ENCODE peak calls at places on chromosomes 4 and X, in six cellular contexts. I, H, V, D, B and F are unnamed samples.

GRCh38 chrX:74318672-74319071 is 14.7 kb downstream of the ZCCHC13 start:
- DNase-seq in I (no peak), H (no peak), V (no peak), D (no peak), B (no peak), F (no peak)

GRCh38 chr4:94504545-94504944 is 52.8 kb downstream of the PDLIM5 start:
- DNase-seq in I (no peak), H (peak), V (peak), D (no peak), B (no peak), F (no peak)

GRCh38 chr4:180665994-180666818 is 1577.0 kb upstream of the TENM3 start:
- DNase-seq in I (peak), H (peak), V (peak), D (peak), B (no peak), F (peak)

GRCh38 chr4:95362906-95363578 is 185.7 kb downstream of the UNC5C start:
- DNase-seq in I (peak), H (peak), V (peak), D (peak), B (peak), F (no peak)

GRCh38 chr4:155629183-155629825 is 37.3 kb upstream of the GUCY1A1 start:
- DNase-seq in I (no peak), H (peak), V (peak), D (no peak), B (no peak), F (no peak)

GRCh38 chr4:16055937-16056336 is 27.9 kb downstream of the PROM1 start:
- DNase-seq in I (no peak), H (no peak), V (no peak), D (no peak), B (no peak), F (no peak)

GRCh38 chr4:73682508-73682907 is 57.9 kb upstream of the CXCL8 start:
- DNase-seq in I (no peak), H (no peak), V (no peak), D (no peak), B (no peak), F (no peak)

GRCh38 chr4:57989430-57989829 is 879.2 kb upstream of the IGFBP7 start:
- DNase-seq in I (no peak), H (no peak), V (no peak), D (peak), B (no peak), F (no peak)

GRCh38 chr4:60913026-60913425 is 287.1 kb upstream of the ADGRL3 start:
- DNase-seq in I (no peak), H (no peak), V (peak), D (no peak), B (no peak), F (no peak)

GRCh38 chr4:16909245-16909644 is 10.8 kb upstream of the LDB2 start:
- DNase-seq in I (no peak), H (no peak), V (no peak), D (no peak), B (no peak), F (no peak)

GRCh38 chr4:53734584-53735363 is 143.5 kb upstream of the LNX1 start:
- DNase-seq in I (no peak), H (peak), V (peak), D (no peak), B (no peak), F (no peak)

GRCh38 chr4:41410049-41410448 is 127.9 kb upstream of the LIMCH1 start:
- DNase-seq in I (no peak), H (peak), V (peak), D (no peak), B (no peak), F (no peak)

GRCh38 chr4:152594981-152595916 is 59.4 kb upstream of the FBXW7 start:
- DNase-seq in I (no peak), H (no peak), V (no peak), D (no peak), B (peak), F (no peak)

GRCh38 chrX:10769165-10769564 is 148.8 kb upstream of the MID1 start:
- DNase-seq in I (no peak), H (peak), V (peak), D (peak), B (no peak), F (peak)

GRCh38 chrX:10773318-10773717 is 152.9 kb upstream of the MID1 start:
- DNase-seq in I (no peak), H (no peak), V (no peak), D (no peak), B (no peak), F (no peak)

GRCh38 chrX:10769696-10770619 is 149.6 kb upstream of the MID1 start:
- DNase-seq in I (no peak), H (peak), V (peak), D (peak), B (no peak), F (peak)
- H2BK15ac ChIP-seq in I (no peak), H (peak), V (no peak), D (no peak), B (no peak), F (no peak)

GRCh38 chr4:71771613-71772012 is 12.3 kb downstream of the GC start:
- DNase-seq in I (no peak), H (no peak), V (no peak), D (no peak), B (no peak), F (no peak)

GRCh38 chr4:71774136-71774535 is 9.7 kb downstream of the GC start:
- DNase-seq in I (no peak), H (no peak), V (no peak), D (no peak), B (no peak), F (no peak)

GRCh38 chr4:71773004-71773403 is 10.9 kb downstream of the GC start:
- DNase-seq in I (no peak), H (no peak), V (no peak), D (no peak), B (no peak), F (no peak)

GRCh38 chr4:71775449-71775848 is 8.4 kb downstream of the GC start:
- DNase-seq in I (no peak), H (no peak), V (no peak), D (no peak), B (no peak), F (no peak)

DNA sequence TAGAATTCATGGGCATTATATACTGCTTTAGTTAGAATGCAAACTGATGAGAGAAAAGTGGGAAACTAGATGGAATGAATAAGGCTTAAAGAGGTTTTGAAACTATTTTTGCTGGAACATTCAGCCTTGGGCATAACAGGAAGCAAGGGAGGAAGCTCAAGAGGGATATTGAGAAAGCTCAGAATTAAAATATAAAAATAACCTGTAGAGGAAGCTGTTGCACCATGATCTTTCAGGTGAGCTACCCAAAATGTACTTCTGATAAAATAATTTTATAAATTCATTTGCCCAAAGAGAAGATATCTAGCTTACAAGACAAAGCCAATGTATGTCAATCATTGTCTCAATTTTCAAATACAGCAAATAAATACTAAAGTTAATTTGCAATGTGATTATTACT is 11.3 kb downstream of the GC start:
- DNase-seq in I (no peak), H (no peak), V (no peak), D (peak), B (no peak), F (no peak)
- H3K9ac ChIP-seq in I (no peak), H (no peak), V (no peak), D (no peak), B (no peak), F (no peak)

DNA sequence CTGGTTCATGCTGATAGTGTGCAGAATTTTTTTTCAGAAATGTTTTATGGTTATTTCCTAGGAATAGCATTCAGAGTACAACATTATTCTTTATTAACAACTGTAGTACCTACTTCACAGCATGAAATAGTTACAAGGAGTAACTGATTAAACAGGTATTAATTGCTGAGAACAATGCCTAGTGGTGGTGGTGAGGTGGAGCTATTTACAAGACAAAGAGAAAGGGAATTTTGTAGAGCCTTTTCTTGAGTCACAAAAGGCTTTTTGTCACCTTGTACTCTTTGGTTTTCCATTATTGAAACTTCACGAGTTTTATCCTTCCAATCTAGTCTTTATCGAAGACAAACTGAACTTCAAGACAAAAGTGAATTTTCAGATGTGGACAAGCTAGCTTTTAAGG is 27.5 kb downstream of the OFD1 start:
- DNase-seq in I (no peak), H (no peak), V (no peak), D (peak), B (no peak), F (no peak)
- H2BK15ac ChIP-seq in I (no peak), H (no peak), V (no peak), D (no peak), B (no peak), F (no peak)

GRCh38 chrX:54496936-54497335 is 902 bp upstream of the FGD1 start:
- DNase-seq in I (no peak), H (no peak), V (no peak), D (no peak), B (no peak), F (no peak)

GRCh38 chrX:54494970-54495813 is 842 bp downstream of the FGD1 start:
- DNase-seq in I (no peak), H (peak), V (peak), D (no peak), B (peak), F (no peak)

GRCh38 chrX:54495814-54496516 is at the start of gene FGD1:
- DNase-seq in I (peak), H (peak), V (peak), D (peak), B (peak), F (peak)

GRCh38 chrX:54494166-54494969 is 1.7 kb downstream of the FGD1 start:
- DNase-seq in I (no peak), H (no peak), V (no peak), D (no peak), B (no peak), F (no peak)

GRCh38 chrX:54496517-54496852 is 451 bp upstream of the FGD1 start:
- DNase-seq in I (no peak), H (no peak), V (no peak), D (no peak), B (no peak), F (no peak)
- H3K9ac ChIP-seq in I (no peak), H (peak), V (peak), D (peak), B (no peak), F (no peak)

GRCh38 chrX:107935664-107936433 is 46.3 kb downstream of the TEX13B start:
- DNase-seq in I (peak), H (no peak), V (peak), D (peak), B (peak), F (no peak)
- H2BK15ac ChIP-seq in I (no peak), H (no peak), V (no peak), D (no peak), B (no peak), F (no peak)

GRCh38 chr4:119629142-119629471 is 503 bp upstream of the PDE5A start:
- DNase-seq in I (no peak), H (no peak), V (no peak), D (no peak), B (no peak), F (no peak)
- H3K9ac ChIP-seq in I (peak), H (peak), V (peak), D (peak), B (no peak), F (no peak)

DNA sequence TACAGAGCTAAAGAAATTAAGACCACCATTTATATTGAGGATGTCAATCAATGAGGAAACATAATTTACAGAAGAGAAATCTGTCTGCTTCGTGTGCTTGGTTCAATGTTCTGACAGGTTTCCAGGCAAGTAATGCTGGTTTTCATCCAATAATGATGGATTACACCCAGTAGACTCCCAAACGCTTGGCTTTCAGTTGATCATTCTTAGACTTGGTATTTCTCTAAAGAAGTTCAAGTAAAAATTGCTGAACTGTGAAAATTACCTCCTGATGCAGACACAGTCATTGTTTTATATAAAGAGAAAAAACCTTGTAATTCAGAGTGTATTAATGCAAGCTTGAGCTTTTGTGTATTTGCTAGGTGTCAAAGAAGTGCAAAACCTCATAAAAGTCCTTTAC is 85.0 kb downstream of the VCX3A start:
- DNase-seq in I (no peak), H (no peak), V (no peak), D (no peak), B (no peak), F (no peak)
- H2BK15ac ChIP-seq in I (no peak), H (no peak), V (no peak), D (no peak), B (no peak), F (no peak)

DNA sequence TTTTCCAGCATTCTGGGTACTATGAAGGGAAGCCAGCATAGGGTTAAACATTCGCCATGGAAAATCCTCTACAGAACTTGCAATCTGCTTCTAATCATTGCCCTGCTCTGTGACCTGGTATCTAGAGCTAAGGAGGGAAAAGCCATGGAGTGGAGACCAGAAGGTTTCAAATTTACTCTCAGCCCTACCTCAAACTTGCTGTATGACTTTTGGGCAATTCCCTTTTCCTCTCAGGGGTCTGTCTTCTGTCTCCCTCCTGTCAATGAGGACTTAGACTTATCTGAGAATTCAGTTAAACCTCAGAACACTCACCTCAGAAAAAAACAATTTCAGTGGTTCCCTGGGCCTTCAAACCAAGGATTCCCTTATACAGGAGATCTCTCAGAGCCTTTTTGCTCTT is 29.1 kb downstream of the ARHGEF9 start:
- DNase-seq in I (no peak), H (no peak), V (no peak), D (no peak), B (no peak), F (no peak)
- H3K9ac ChIP-seq in I (no peak), H (no peak), V (peak), D (no peak), B (no peak), F (no peak)

GRCh38 chrX:152108527-152108926 is 29.9 kb downstream of the MAGEA10 start:
- DNase-seq in I (no peak), H (no peak), V (no peak), D (no peak), B (no peak), F (no peak)
- H2BK15ac ChIP-seq in I (no peak), H (no peak), V (no peak), D (no peak), B (no peak), F (no peak)

DNA sequence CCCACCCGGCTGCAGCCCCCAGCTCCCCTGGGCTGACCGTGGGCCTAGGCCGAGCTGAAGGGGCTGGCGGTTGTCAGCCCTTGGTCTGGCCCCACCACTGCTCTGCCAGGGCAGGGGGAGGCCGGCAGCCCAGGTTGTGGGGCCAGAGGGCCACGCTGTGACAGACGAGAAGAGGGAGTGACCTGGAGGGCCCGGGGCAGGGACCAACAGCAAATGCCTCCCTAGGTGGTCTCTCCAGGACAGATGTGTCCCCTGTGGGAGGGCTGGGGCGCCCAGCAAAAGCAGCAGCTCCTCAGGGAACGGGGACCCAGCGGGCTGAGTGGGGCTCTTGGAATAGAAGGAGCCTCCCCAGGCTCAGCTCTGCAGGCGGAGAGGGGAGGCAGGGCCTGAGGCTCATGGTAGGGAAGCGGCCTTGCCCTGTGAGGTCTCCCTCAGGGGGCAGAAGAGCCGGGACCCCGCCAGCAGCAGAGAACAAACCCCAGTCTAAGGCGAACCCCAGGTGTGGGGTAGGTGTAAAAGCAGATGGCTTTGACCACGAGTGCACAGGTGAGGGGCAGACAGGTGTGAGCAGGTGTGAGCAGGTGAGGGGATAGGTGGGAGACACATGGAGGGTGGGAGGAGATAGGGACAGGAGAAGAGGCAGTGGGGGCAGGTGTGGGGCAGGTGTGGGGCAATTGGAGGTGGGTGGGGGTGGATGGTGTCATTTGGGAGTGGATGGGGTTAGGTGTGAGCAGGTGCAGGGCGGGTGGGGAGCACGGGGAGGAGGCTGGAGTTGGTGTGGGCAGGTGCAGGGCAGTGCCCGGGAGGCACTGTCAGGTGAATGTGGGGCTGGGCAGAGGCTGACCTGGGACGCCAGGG is 34.1 kb upstream of the SPON2 start:
- DNase-seq in I (peak), H (no peak), V (no peak), D (no peak), B (peak), F (no peak)
- H3K9ac ChIP-seq in I (no peak), H (no peak), V (no peak), D (no peak), B (no peak), F (no peak)